ENCODE peak calls at places on chromosomes 4 and X, in eight cellular contexts. Z is nucleus accumbens; V is stimulated activated CD4-positive, alpha-beta T cell treated with anti-CD3 and anti-CD28 coated beads, Interleukin-1b, Interleukin-23, amount 100 ng/mL, for 1 hour; Q is GM23338; R is AG08395; W is SW480; O is activated naive CD8-positive, alpha-beta T cell treated with anti-CD3 and anti-CD28 coated beads, Interleukin-2, amount 50 U/mL, for 16 hours; L is posterior cingulate gyrus. S is an unnamed sample.

GRCh38 chr4:122665148-122665547 is 44.3 kb upstream of the IL21 start:
- DNase-seq in W (no peak), Z (no peak), R (peak; percentile 69), Q (no peak), L (no peak), O (no peak), V (no peak), S (no peak)

GRCh38 chr4:134313591-134313990 is 112.0 kb upstream of the PABPC4L start:
- DNase-seq in Z (no peak), O (no peak), Q (no peak), W (no peak), V (no peak), L (no peak), R (no peak), S (no peak)

GRCh38 chrX:11789809-11790208 is 31.8 kb downstream of the MSL3 start:
- DNase-seq in R (no peak), Z (no peak), W (no peak), L (no peak), V (no peak), Q (no peak), O (no peak), S (no peak)

GRCh38 chr4:152970102-152970820 is 34.1 kb downstream of the FHDC1 start:
- DNase-seq in Z (no peak), O (no peak), W (no peak), Q (no peak), V (no peak), L (no peak), R (peak; percentile 12), S (no peak)

GRCh38 chrX:124347242-124347641 is 879 bp downstream of the SH2D1A start:
- DNase-seq in L (no peak), R (no peak), W (no peak), Q (no peak), O (no peak), V (no peak), Z (no peak), S (no peak)

GRCh38 chrX:1465261-1466231 is 12.8 kb upstream of the ASMTL start:
- DNase-seq in L (no peak), O (no peak), Z (no peak), V (no peak), W (no peak), R (no peak), Q (no peak), S (no peak)

GRCh38 chrX:140821280-140821679 is 111.7 kb downstream of the LINC00632 start:
- DNase-seq in W (no peak), O (no peak), L (no peak), V (no peak), R (no peak), Z (no peak), Q (peak; percentile 71), S (no peak)

GRCh38 chr4:15702941-15703403 is at the start of gene BST1:
- DNase-seq in O (peak; percentile 8), Z (no peak), L (peak; percentile 83), R (peak; percentile 59), W (no peak), V (peak; percentile 13), Q (peak; percentile 75), S (no peak)

GRCh38 chr4:163166041-163166579 is 580 bp downstream of the NAF1 start:
- DNase-seq in O (peak; percentile 35), Z (peak; percentile 22), R (peak; percentile 58), W (peak; percentile 41), V (peak; percentile 26), L (peak; percentile 82), Q (peak; percentile 61), S (peak; percentile 34)

GRCh38 chr4:8081171-8081570 is 77.4 kb downstream of the ABLIM2 start:
- DNase-seq in Z (no peak), R (no peak), W (no peak), V (no peak), L (peak; percentile 17), Q (no peak), O (no peak), S (no peak)

GRCh38 chrX:1291110-1291740 is 22.6 kb downstream of the CSF2RA start:
- DNase-seq in V (no peak), O (no peak), L (no peak), R (no peak), Q (no peak), W (no peak), Z (no peak), S (no peak)

GRCh38 chrX:119036369-119037029 is 36.3 kb upstream of the CT47C1 start:
- DNase-seq in R (no peak), W (no peak), Q (no peak), O (no peak), Z (no peak), L (no peak), V (no peak), S (no peak)

S was measured in putamen.